ENCODE peak calls at places on chromosomes 3 and 15, in five cellular contexts. P, W, G, V and Y are unnamed samples.

GRCh38 chr3:11514191-11514770 is 129.4 kb downstream of the VGLL4 start:
- DNase-seq in V (no peak), W (no peak), P (peak), G (peak), Y (no peak)

GRCh38 chr15:40795019-40795418 is 11.9 kb upstream of the ZFYVE19 start:
- DNase-seq in V (no peak), G (no peak), W (no peak), P (no peak), Y (no peak)

GRCh38 chr15:56752986-56753385 is 19.7 kb upstream of the ZNF280D start:
- DNase-seq in V (no peak), G (no peak), P (no peak), W (no peak), Y (no peak)

GRCh38 chr15:92914768-92915221 is 14.7 kb downstream of the CHD2 start:
- DNase-seq in V (no peak), P (no peak), G (no peak), W (no peak), Y (no peak)

GRCh38 chr3:182118081-182118480 is 406.4 kb downstream of the SOX2 start:
- DNase-seq in P (no peak), G (no peak), V (no peak), W (no peak), Y (no peak)

GRCh38 chr3:99394831-99395733 is 243.3 kb upstream of the COL8A1 start:
- DNase-seq in V (no peak), W (no peak), G (no peak), P (peak), Y (no peak)

GRCh38 chr15:31274496-31275330 is 51.9 kb upstream of the KLF13 start:
- DNase-seq in G (no peak), W (no peak), V (no peak), P (no peak), Y (no peak)

GRCh38 chr3:141366285-141367037 is 1.8 kb upstream of the ZBTB38 start:
- DNase-seq in P (peak), V (no peak), W (no peak), G (peak), Y (no peak)

GRCh38 chr15:49101536-49101935 is 53.9 kb downstream of the COPS2 start:
- DNase-seq in G (no peak), V (no peak), W (no peak), P (peak), Y (no peak)

GRCh38 chr3:69079269-69080159 is 651 bp downstream of the UBA3 start:
- DNase-seq in W (no peak), V (no peak), P (no peak), G (no peak), Y (no peak)

GRCh38 chr15:33679065-33679464 is 289.2 kb upstream of the CHRM5 start:
- DNase-seq in G (no peak), W (no peak), P (no peak), V (no peak), Y (no peak)

GRCh38 chr3:162295323-162295983 is 798.8 kb downstream of the OTOL1 start:
- DNase-seq in P (peak), G (no peak), W (no peak), V (no peak), Y (no peak)

GRCh38 chr3:151091685-151092352 is 6.4 kb downstream of the MED12L start:
- DNase-seq in G (no peak), W (no peak), P (no peak), V (no peak), Y (no peak)

GRCh38 chr3:14147063-14147435 is 22.2 kb downstream of the TMEM43 start:
- DNase-seq in W (no peak), P (no peak), V (no peak), G (no peak), Y (no peak)

GRCh38 chr15:34436956-34437442 is 609 bp downstream of the GOLGA8A start:
- DNase-seq in W (peak), G (no peak), V (peak), P (peak), Y (no peak)

GRCh38 chr3:10926831-10927521 is 65.6 kb upstream of the SLC6A1 start:
- DNase-seq in P (no peak), W (no peak), V (no peak), G (no peak), Y (no peak)

GRCh38 chr3:196650740-196651311 is 11.3 kb downstream of the NRROS start:
- DNase-seq in V (no peak), P (peak), G (no peak), W (no peak), Y (peak)

GRCh38 chr3:56294316-56294715 is 174.0 kb downstream of the ERC2 start:
- DNase-seq in G (no peak), P (no peak), W (no peak), V (no peak), Y (no peak)

GRCh38 chr3:194396897-194397756 is 1.9 kb downstream of the GP5 start:
- DNase-seq in P (peak), G (no peak), W (no peak), V (no peak), Y (no peak)

GRCh38 chr15:79680721-79681120 is 216.1 kb downstream of the MTHFS start:
- DNase-seq in W (no peak), V (no peak), G (no peak), P (peak), Y (no peak)

GRCh38 chr3:41302295-41302694 is 103.0 kb downstream of the CTNNB1 start:
- DNase-seq in V (no peak), P (no peak), W (no peak), G (no peak), Y (no peak)

GRCh38 chr3:16658933-16659793 is 53.9 kb upstream of the DAZL start:
- DNase-seq in G (no peak), W (no peak), V (no peak), P (no peak), Y (no peak)

GRCh38 chr3:150005243-150006102 is 34.8 kb upstream of the PFN2 start:
- DNase-seq in P (peak), V (no peak), W (no peak), G (no peak), Y (no peak)

GRCh38 chr3:184234224-184234623 is 4.8 kb downstream of the VWA5B2 start:
- DNase-seq in G (peak), V (no peak), P (peak), W (no peak), Y (peak)

GRCh38 chr15:48710952-48711495 is 65.5 kb upstream of the FBN1 start:
- DNase-seq in G (no peak), P (no peak), V (no peak), W (no peak), Y (no peak)

GRCh38 chr3:121894191-121894990 is at the start of gene SLC15A2:
- DNase-seq in G (no peak), W (no peak), V (no peak), P (no peak), Y (no peak)

GRCh38 chr3:114216186-114216970 is 21.0 kb downstream of the ZNF80 start:
- DNase-seq in V (no peak), P (peak), G (no peak), W (no peak), Y (no peak)

GRCh38 chr3:177136715-177137114 is 60.6 kb downstream of the TBL1XR1 start:
- DNase-seq in W (no peak), G (no peak), P (no peak), V (no peak), Y (no peak)

GRCh38 chr3:138445654-138446053 is 11.2 kb downstream of the ESYT3 start:
- DNase-seq in P (no peak), W (no peak), G (no peak), V (no peak), Y (no peak)

GRCh38 chr3:7999363-7999762 is 502.3 kb upstream of the LMCD1 start:
- DNase-seq in V (no peak), G (no peak), W (no peak), P (no peak), Y (no peak)

GRCh38 chr3:13088020-13089006 is 15.1 kb upstream of the IQSEC1 start:
- DNase-seq in V (no peak), W (no peak), G (no peak), P (no peak), Y (no peak)

GRCh38 chr3:80051602-80051962 is 283.8 kb upstream of the ROBO1 start:
- DNase-seq in V (no peak), W (no peak), P (no peak), G (no peak), Y (no peak)

GRCh38 chr15:90006217-90007088 is 5.3 kb downstream of the ZNF710 start:
- DNase-seq in V (no peak), P (no peak), W (no peak), G (no peak), Y (no peak)

GRCh38 chr3:24202071-24202470 is 257.0 kb downstream of the NR1D2 start:
- DNase-seq in G (no peak), W (no peak), V (no peak), P (no peak), Y (no peak)